ENCODE peak calls at places on chromosomes 13 and 19, in five cellular contexts. D, M, Z, T and G are unnamed samples.

GRCh38 chr13:59809564-59809963 is 354.2 kb downstream of the DIAPH3 start:
- DNase-seq in D (no peak), M (no peak), Z (no peak), T (no peak), G (no peak)

GRCh38 chr19:48784527-48784926 is 26.3 kb downstream of the BCAT2 start:
- DNase-seq in Z (no peak), D (no peak), M (peak), T (no peak), G (no peak)

GRCh38 chr19:56253737-56254136 is 18.8 kb upstream of the EDDM13 start:
- DNase-seq in T (peak), Z (no peak), D (peak), M (peak), G (peak)

GRCh38 chr13:29503041-29503837 is 92.2 kb downstream of the SLC7A1 start:
- DNase-seq in D (no peak), M (peak), Z (no peak), T (no peak), G (peak)

GRCh38 chr19:49588370-49589122 is 2.4 kb upstream of the PRR12 start:
- DNase-seq in Z (no peak), T (no peak), M (no peak), D (no peak), G (no peak)

GRCh38 chr13:62096652-62097051 is 681.0 kb upstream of the PCDH20 start:
- DNase-seq in D (no peak), Z (no peak), M (no peak), T (no peak), G (no peak)

GRCh38 chr13:103516009-103516795 is 450.0 kb upstream of the SLC10A2 start:
- DNase-seq in D (no peak), T (no peak), M (no peak), Z (no peak), G (no peak)

GRCh38 chr19:42325896-42326771 is 699 bp downstream of the MEGF8 start:
- DNase-seq in T (no peak), M (peak), D (no peak), Z (no peak), G (peak)

GRCh38 chr13:85616275-85616674 is 182.9 kb downstream of the SLITRK6 start:
- DNase-seq in T (no peak), Z (no peak), D (no peak), M (no peak), G (no peak)

GRCh38 chr13:72590091-72590490 is 137.3 kb downstream of the MZT1 start:
- DNase-seq in Z (no peak), D (no peak), T (no peak), M (no peak), G (no peak)

GRCh38 chr13:49134305-49134704 is 85.8 kb upstream of the MLNR start:
- DNase-seq in T (no peak), M (no peak), D (no peak), Z (no peak), G (no peak)

GRCh38 chr19:768424-768823 is 17.5 kb downstream of the MISP start:
- DNase-seq in M (no peak), T (no peak), D (no peak), Z (no peak), G (no peak)

GRCh38 chr13:39402221-39402620 is 200.8 kb downstream of the LHFPL6 start:
- DNase-seq in M (no peak), D (no peak), T (no peak), Z (no peak), G (no peak)

GRCh38 chr19:6577410-6578125 is 13.4 kb downstream of the CD70 start:
- DNase-seq in D (no peak), M (peak), T (no peak), Z (peak), G (no peak)

GRCh38 chr19:3586124-3586626 is 897 bp downstream of the GIPC3 start:
- DNase-seq in D (no peak), T (no peak), M (peak), Z (no peak), G (peak)

GRCh38 chr19:47713046-47714021 is at the start of gene EHD2:
- DNase-seq in D (no peak), M (peak), T (no peak), Z (no peak), G (peak)

GRCh38 chr13:102800145-102801041 is 1.5 kb downstream of the BIVM start:
- DNase-seq in D (peak), T (peak), Z (no peak), M (peak), G (peak)

GRCh38 chr13:30158774-30159445 is 148.4 kb downstream of the KATNAL1 start:
- DNase-seq in M (no peak), T (no peak), D (no peak), Z (no peak), G (no peak)

GRCh38 chr13:51277943-51278342 is 55.7 kb downstream of the FAM124A start:
- DNase-seq in T (no peak), D (no peak), Z (no peak), M (no peak), G (no peak)

GRCh38 chr13:110138700-110139036 is 168.3 kb downstream of the COL4A1 start:
- DNase-seq in D (no peak), M (no peak), T (no peak), Z (no peak), G (peak)

GRCh38 chr13:32468502-32469147 is 40.7 kb upstream of the N4BP2L1 start:
- DNase-seq in Z (no peak), M (peak), T (no peak), D (no peak), G (no peak)

GRCh38 chr13:83333614-83334388 is 548.5 kb downstream of the SLITRK1 start:
- DNase-seq in Z (no peak), M (no peak), D (no peak), T (no peak), G (no peak)

GRCh38 chr13:72384186-72384823 is 343.1 kb downstream of the MZT1 start:
- DNase-seq in T (peak), M (no peak), D (no peak), Z (no peak), G (no peak)

GRCh38 chr13:51999525-51999924 is 11.7 kb downstream of the ATP7B start:
- DNase-seq in M (no peak), T (no peak), Z (no peak), D (no peak), G (no peak)

GRCh38 chr13:79932556-79932955 is 408.4 kb downstream of the SPRY2 start:
- DNase-seq in Z (no peak), D (no peak), T (no peak), M (no peak), G (no peak)

GRCh38 chr19:18558202-18558555 is 509 bp downstream of the KXD1 start:
- DNase-seq in D (no peak), T (no peak), M (no peak), Z (no peak), G (no peak)

GRCh38 chr19:12952488-12953455 is 4.3 kb downstream of the GADD45GIP1 start:
- DNase-seq in T (no peak), M (peak), Z (no peak), D (no peak), G (peak)

GRCh38 chr13:67168384-67168783 is 61.8 kb downstream of the PCDH9 start:
- DNase-seq in M (no peak), D (no peak), Z (no peak), T (no peak), G (no peak)

GRCh38 chr13:34894756-34895155 is 47.3 kb upstream of the NBEA start:
- DNase-seq in Z (no peak), T (peak), M (no peak), D (no peak), G (no peak)

GRCh38 chr13:113534236-113534860 is 43.8 kb upstream of the DCUN1D2 start:
- DNase-seq in Z (no peak), M (no peak), T (no peak), D (no peak), G (no peak)
- H3K27ac ChIP-seq in Z (no peak), M (no peak), T (no peak), D (no peak), G (no peak)

GRCh38 chr19:9150650-9151049 is 10.5 kb downstream of the ZNF317 start:
- DNase-seq in T (no peak), Z (no peak), M (no peak), D (no peak), G (no peak)

GRCh38 chr19:9149976-9150375 is 9.8 kb downstream of the ZNF317 start:
- DNase-seq in Z (no peak), M (no peak), D (no peak), T (no peak), G (no peak)

GRCh38 chr19:9148687-9149086 is 8.5 kb downstream of the ZNF317 start:
- DNase-seq in M (peak), D (no peak), Z (no peak), T (no peak), G (no peak)

GRCh38 chr19:9144920-9145319 is 4.7 kb downstream of the ZNF317 start:
- DNase-seq in D (no peak), Z (no peak), M (no peak), T (no peak), G (no peak)

GRCh38 chr19:9146882-9147281 is 6.7 kb downstream of the ZNF317 start:
- DNase-seq in D (no peak), Z (no peak), T (no peak), M (no peak), G (no peak)
- TF ChIP-seq ZBTB33 in D (no peak), Z (no peak), T (no peak), M (no peak), G (no peak)

GRCh38 chr19:44643605-44644390 is at the start of gene PVR:
- DNase-seq in T (peak), D (no peak), Z (no peak), M (peak), G (peak)

GRCh38 chr19:44646049-44646416 is 2.3 kb downstream of the PVR start:
- DNase-seq in M (no peak), Z (no peak), T (no peak), D (no peak), G (no peak)

GRCh38 chr19:44645407-44646048 is 1.8 kb downstream of the PVR start:
- DNase-seq in D (no peak), Z (no peak), T (no peak), M (no peak), G (no peak)

GRCh38 chr19:44642375-44642774 is 1.3 kb upstream of the PVR start:
- DNase-seq in Z (no peak), M (no peak), T (no peak), D (no peak), G (no peak)

DNA sequence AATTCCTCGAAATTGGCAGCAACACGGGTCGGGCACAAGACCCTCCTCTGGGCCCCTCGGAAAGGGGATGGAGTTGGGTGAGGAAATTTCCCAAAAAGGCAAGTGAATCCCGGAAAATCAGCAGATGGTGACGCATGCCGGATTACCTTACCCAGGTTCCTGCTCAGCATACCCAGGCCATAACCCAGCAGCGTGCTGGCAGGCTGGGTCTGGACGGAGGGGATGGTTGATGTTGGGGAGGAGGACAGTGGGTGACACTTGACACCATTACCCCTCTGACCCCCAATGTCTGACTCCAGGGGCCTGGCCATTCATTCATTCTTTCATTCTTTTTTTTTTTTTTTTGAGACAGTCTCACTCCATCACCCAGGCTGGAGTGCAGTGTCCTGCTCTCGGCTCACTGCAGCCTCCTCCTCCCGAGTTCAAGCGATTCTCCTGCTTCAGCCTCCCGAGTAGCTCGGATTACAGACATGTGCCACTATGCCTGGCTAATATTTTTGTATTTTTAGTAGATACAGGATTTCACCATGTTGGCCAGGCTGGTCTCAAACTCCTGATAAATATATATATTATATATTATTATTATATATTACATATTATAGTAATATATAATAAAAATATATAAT is 794 bp downstream of the PVR start:
- DNase-seq in Z (no peak), T (peak), M (peak), D (no peak), G (peak)
- H3K27ac ChIP-seq in Z (no peak), T (peak), M (peak), D (peak), G (peak)

GRCh38 chr13:24272452-24273161 is 36.8 kb upstream of the C1QTNF9 start:
- DNase-seq in Z (no peak), M (no peak), T (no peak), D (no peak), G (peak)

GRCh38 chr13:24270639-24271131 is 38.7 kb upstream of the C1QTNF9 start:
- DNase-seq in T (peak), Z (peak), D (no peak), M (no peak), G (peak)

GRCh38 chr13:24271231-24271610 is 38.2 kb upstream of the C1QTNF9 start:
- DNase-seq in D (no peak), T (no peak), M (no peak), Z (no peak), G (no peak)

GRCh38 chr13:24269803-24270202 is 39.6 kb upstream of the C1QTNF9 start:
- DNase-seq in Z (no peak), D (no peak), T (no peak), M (no peak), G (no peak)

GRCh38 chr13:24271611-24272451 is 37.5 kb upstream of the C1QTNF9 start:
- DNase-seq in Z (peak), M (no peak), T (peak), D (no peak), G (peak)
- TF ChIP-seq ZBTB33 in Z (no peak), M (no peak), T (no peak), D (no peak), G (no peak)